ENCODE peak calls at places on chromosomes 16 and 17, in eight cellular contexts. One of them, this sample, is unnamed.

GRCh38 chr16:84700518-84701277 is 898 bp downstream of the USP10 start:
- DNase-seq in PC-9: peak
- DNase-seq in Peyer's patch: peak
- DNase-seq in HepG2: no peak
- DNase-seq in body of pancreas: peak
- DNase-seq in right lobe of liver: no peak
- DNase-seq in PC-3: peak
- DNase-seq in CD8-positive, alpha-beta T cell: peak
- DNase-seq in this sample: peak

GRCh38 chr16:88382491-88383400 is at the start of gene ZNF469:
- DNase-seq in PC-9: peak
- DNase-seq in Peyer's patch: no peak
- DNase-seq in HepG2: no peak
- DNase-seq in body of pancreas: no peak
- DNase-seq in right lobe of liver: peak
- DNase-seq in PC-3: peak
- DNase-seq in CD8-positive, alpha-beta T cell: no peak
- DNase-seq in this sample: no peak

GRCh38 chr16:74100405-74101316 is 196.0 kb upstream of the PSMD7 start:
- DNase-seq in PC-9: no peak
- DNase-seq in Peyer's patch: no peak
- DNase-seq in HepG2: no peak
- DNase-seq in body of pancreas: no peak
- DNase-seq in right lobe of liver: no peak
- DNase-seq in PC-3: no peak
- DNase-seq in CD8-positive, alpha-beta T cell: no peak
- DNase-seq in this sample: no peak

GRCh38 chr17:48616719-48617514 is 1.8 kb upstream of the HOXB8 start:
- DNase-seq in PC-9: no peak
- DNase-seq in Peyer's patch: no peak
- DNase-seq in HepG2: no peak
- DNase-seq in body of pancreas: no peak
- DNase-seq in right lobe of liver: no peak
- DNase-seq in PC-3: peak
- DNase-seq in CD8-positive, alpha-beta T cell: no peak
- DNase-seq in this sample: no peak

GRCh38 chr17:56926270-56926669 is 12.4 kb upstream of the TRIM25 start:
- DNase-seq in PC-9: no peak
- DNase-seq in Peyer's patch: no peak
- DNase-seq in HepG2: no peak
- DNase-seq in body of pancreas: no peak
- DNase-seq in right lobe of liver: no peak
- DNase-seq in PC-3: no peak
- DNase-seq in CD8-positive, alpha-beta T cell: no peak
- DNase-seq in this sample: no peak

GRCh38 chr16:11614587-11615175 is 28.0 kb upstream of the LITAF start:
- DNase-seq in PC-9: no peak
- DNase-seq in Peyer's patch: no peak
- DNase-seq in HepG2: no peak
- DNase-seq in body of pancreas: no peak
- DNase-seq in right lobe of liver: no peak
- DNase-seq in PC-3: no peak
- DNase-seq in CD8-positive, alpha-beta T cell: no peak
- DNase-seq in this sample: no peak

GRCh38 chr16:7714775-7715174 is 382.1 kb downstream of the RBFOX1 start:
- DNase-seq in PC-9: no peak
- DNase-seq in Peyer's patch: no peak
- DNase-seq in HepG2: no peak
- DNase-seq in body of pancreas: no peak
- DNase-seq in right lobe of liver: no peak
- DNase-seq in PC-3: no peak
- DNase-seq in CD8-positive, alpha-beta T cell: no peak
- DNase-seq in this sample: no peak

GRCh38 chr17:74532115-74532514 is 840 bp upstream of the CD300LB start:
- DNase-seq in PC-9: no peak
- DNase-seq in Peyer's patch: peak
- DNase-seq in HepG2: no peak
- DNase-seq in body of pancreas: peak
- DNase-seq in right lobe of liver: no peak
- DNase-seq in PC-3: no peak
- DNase-seq in CD8-positive, alpha-beta T cell: no peak
- DNase-seq in this sample: peak

GRCh38 chr17:19747829-19748806 is at the start of gene ALDH3A1:
- DNase-seq in PC-9: peak
- DNase-seq in Peyer's patch: no peak
- DNase-seq in HepG2: peak
- DNase-seq in body of pancreas: peak
- DNase-seq in right lobe of liver: no peak
- DNase-seq in PC-3: peak
- DNase-seq in CD8-positive, alpha-beta T cell: no peak
- DNase-seq in this sample: no peak

GRCh38 chr16:75341934-75342811 is 90.7 kb upstream of the BCAR1 start:
- DNase-seq in PC-9: peak
- DNase-seq in Peyer's patch: no peak
- DNase-seq in HepG2: no peak
- DNase-seq in body of pancreas: no peak
- DNase-seq in right lobe of liver: peak
- DNase-seq in PC-3: peak
- DNase-seq in CD8-positive, alpha-beta T cell: no peak
- DNase-seq in this sample: no peak

GRCh38 chr16:67173323-67173722 is 3.0 kb downstream of the NOL3 start:
- DNase-seq in PC-9: no peak
- DNase-seq in Peyer's patch: no peak
- DNase-seq in HepG2: no peak
- DNase-seq in body of pancreas: no peak
- DNase-seq in right lobe of liver: no peak
- DNase-seq in PC-3: no peak
- DNase-seq in CD8-positive, alpha-beta T cell: no peak
- DNase-seq in this sample: no peak

GRCh38 chr16:67170168-67170947 is at the start of gene NOL3:
- DNase-seq in PC-9: peak
- DNase-seq in Peyer's patch: peak
- DNase-seq in HepG2: peak
- DNase-seq in body of pancreas: peak
- DNase-seq in right lobe of liver: peak
- DNase-seq in PC-3: peak
- DNase-seq in CD8-positive, alpha-beta T cell: no peak
- DNase-seq in this sample: peak

GRCh38 chr16:67169642-67170167 is 633 bp upstream of the NOL3 start:
- DNase-seq in PC-9: no peak
- DNase-seq in Peyer's patch: no peak
- DNase-seq in HepG2: peak
- DNase-seq in body of pancreas: no peak
- DNase-seq in right lobe of liver: no peak
- DNase-seq in PC-3: no peak
- DNase-seq in CD8-positive, alpha-beta T cell: peak
- DNase-seq in this sample: peak

GRCh38 chr16:67169011-67169451 is 1.3 kb upstream of the NOL3 start:
- DNase-seq in PC-9: no peak
- DNase-seq in Peyer's patch: no peak
- DNase-seq in HepG2: no peak
- DNase-seq in body of pancreas: no peak
- DNase-seq in right lobe of liver: no peak
- DNase-seq in PC-3: no peak
- DNase-seq in CD8-positive, alpha-beta T cell: no peak
- DNase-seq in this sample: no peak

DNA sequence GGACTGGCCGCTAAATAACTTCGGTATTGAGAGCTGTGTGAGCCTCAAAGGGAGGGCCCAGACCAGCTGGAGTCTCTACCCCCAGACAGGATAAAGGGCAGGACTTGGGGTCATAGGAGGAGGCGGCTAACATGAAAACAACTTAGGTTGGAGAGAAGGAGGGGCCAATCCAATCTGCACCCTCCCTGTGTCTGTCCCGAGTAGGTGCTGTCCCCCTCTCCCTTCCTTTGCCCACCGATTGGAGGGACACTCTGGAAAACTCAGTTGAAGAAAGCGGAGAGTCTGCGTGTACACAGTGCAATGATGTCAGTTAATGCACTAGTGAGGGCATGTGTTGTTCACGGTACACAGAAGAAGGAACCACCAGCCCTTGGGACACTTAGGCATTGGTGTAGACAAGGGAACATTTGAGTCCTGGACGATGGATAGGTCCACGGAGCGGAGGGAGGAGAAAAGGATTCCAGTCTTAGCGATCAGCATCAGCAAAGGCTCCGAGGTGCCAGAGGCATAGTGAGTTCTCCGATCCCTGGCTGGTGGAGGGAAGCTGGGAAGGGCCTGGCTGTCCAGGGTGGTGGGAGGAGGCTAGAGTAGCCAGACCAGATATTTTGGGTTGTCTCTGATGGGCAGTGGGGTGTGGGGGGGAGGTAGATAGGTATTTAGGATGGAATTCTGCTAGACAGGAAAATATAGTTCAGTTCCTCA is 761 bp downstream of the NOL3 start:
- DNase-seq in PC-9: peak
- DNase-seq in Peyer's patch: no peak
- DNase-seq in HepG2: peak
- DNase-seq in body of pancreas: no peak
- DNase-seq in right lobe of liver: no peak
- DNase-seq in PC-3: no peak
- DNase-seq in CD8-positive, alpha-beta T cell: no peak
- DNase-seq in this sample: no peak
- H3K27ac ChIP-seq in PC-9: peak
- H3K27ac ChIP-seq in Peyer's patch: peak
- H3K27ac ChIP-seq in HepG2: peak
- H3K27ac ChIP-seq in body of pancreas: peak
- H3K27ac ChIP-seq in right lobe of liver: peak
- H3K27ac ChIP-seq in PC-3: peak
- H3K27ac ChIP-seq in CD8-positive, alpha-beta T cell: no peak
- H3K27ac ChIP-seq in this sample: no peak

GRCh38 chr17:7884581-7885356 is 3.8 kb upstream of the CHD3 start:
- DNase-seq in PC-9: peak
- DNase-seq in Peyer's patch: peak
- DNase-seq in HepG2: no peak
- DNase-seq in body of pancreas: no peak
- DNase-seq in right lobe of liver: no peak
- DNase-seq in PC-3: no peak
- DNase-seq in CD8-positive, alpha-beta T cell: peak
- DNase-seq in this sample: peak

GRCh38 chr17:7887482-7888183 is 956 bp upstream of the CHD3 start:
- DNase-seq in PC-9: peak
- DNase-seq in Peyer's patch: peak
- DNase-seq in HepG2: peak
- DNase-seq in body of pancreas: peak
- DNase-seq in right lobe of liver: peak
- DNase-seq in PC-3: peak
- DNase-seq in CD8-positive, alpha-beta T cell: peak
- DNase-seq in this sample: peak

GRCh38 chr17:7885357-7886226 is 3.0 kb upstream of the CHD3 start:
- DNase-seq in PC-9: peak
- DNase-seq in Peyer's patch: peak
- DNase-seq in HepG2: no peak
- DNase-seq in body of pancreas: peak
- DNase-seq in right lobe of liver: peak
- DNase-seq in PC-3: peak
- DNase-seq in CD8-positive, alpha-beta T cell: peak
- DNase-seq in this sample: peak

GRCh38 chr17:7887038-7887481 is 1.5 kb upstream of the CHD3 start:
- DNase-seq in PC-9: no peak
- DNase-seq in Peyer's patch: no peak
- DNase-seq in HepG2: no peak
- DNase-seq in body of pancreas: no peak
- DNase-seq in right lobe of liver: no peak
- DNase-seq in PC-3: no peak
- DNase-seq in CD8-positive, alpha-beta T cell: no peak
- DNase-seq in this sample: no peak

DNA sequence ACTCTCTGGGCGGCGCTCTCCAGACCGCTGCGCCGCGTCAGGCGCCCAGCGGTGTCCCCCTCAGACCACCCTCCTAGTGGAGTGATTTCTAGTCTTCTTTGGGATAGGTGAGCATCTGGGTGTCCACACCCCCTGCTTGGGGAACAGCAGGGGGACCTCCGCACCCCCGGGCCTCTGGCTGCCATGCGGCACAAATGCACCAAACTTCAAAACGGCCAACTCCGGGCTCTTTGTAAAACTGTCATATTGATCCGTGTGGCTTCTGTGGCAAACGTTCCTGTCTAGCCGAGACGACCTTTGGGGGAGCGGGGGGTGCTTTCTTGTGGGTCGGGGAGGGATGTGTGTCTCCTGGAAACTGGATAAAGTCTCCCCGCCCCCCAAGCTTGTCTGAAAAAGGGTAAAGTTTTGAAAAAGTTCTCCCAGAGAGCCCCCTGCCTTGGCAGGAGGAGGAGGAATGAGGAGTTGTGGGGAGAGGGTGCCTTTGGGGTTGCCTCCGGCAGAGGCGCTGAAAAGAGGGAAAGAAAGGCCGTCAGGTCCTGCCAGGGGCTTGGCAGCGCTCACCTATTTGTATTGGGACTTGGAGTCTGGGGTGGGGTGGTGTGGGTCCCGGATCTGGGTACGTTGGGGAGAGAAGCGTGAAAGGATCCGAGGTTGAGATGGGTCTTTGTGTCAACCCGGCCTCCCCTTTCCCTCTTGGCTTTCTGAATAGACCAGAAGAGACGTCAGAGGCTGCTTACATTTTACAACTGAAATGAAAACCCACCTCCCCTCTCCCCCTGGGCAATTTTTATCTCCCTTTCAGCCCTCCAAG is 2.2 kb upstream of the CHD3 start:
- DNase-seq in PC-9: peak
- DNase-seq in Peyer's patch: peak
- DNase-seq in HepG2: no peak
- DNase-seq in body of pancreas: peak
- DNase-seq in right lobe of liver: no peak
- DNase-seq in PC-3: peak
- DNase-seq in CD8-positive, alpha-beta T cell: peak
- DNase-seq in this sample: peak
- TF ChIP-seq CTCF in PC-9: no peak
- TF ChIP-seq CTCF in Peyer's patch: no peak
- TF ChIP-seq CTCF in HepG2: peak
- TF ChIP-seq CTCF in body of pancreas: no peak
- TF ChIP-seq CTCF in right lobe of liver: no peak
- TF ChIP-seq CTCF in PC-3: no peak
- TF ChIP-seq CTCF in CD8-positive, alpha-beta T cell: no peak
- TF ChIP-seq CTCF in this sample: peak

DNA sequence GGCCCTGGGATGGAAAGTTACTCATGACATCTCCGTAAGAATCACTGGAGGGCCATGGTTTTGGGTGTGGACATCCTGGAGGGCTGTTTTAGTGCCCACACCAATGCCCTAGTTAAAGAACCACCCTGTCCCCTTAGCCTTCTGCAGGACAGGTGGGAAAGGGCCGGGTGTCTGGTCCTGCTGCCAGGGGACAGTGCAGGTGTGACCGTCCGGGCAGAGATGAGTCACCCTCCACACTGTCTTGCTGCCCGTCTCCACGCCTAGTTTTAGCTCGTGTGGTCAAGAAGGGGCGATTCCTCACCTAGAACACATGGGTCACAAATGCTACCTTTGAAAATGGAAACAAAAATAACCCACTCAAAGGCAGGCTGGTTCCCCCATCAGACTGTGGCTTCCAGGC is 17.0 kb downstream of the CEP295NL start:
- DNase-seq in PC-9: peak
- DNase-seq in Peyer's patch: no peak
- DNase-seq in HepG2: no peak
- DNase-seq in body of pancreas: no peak
- DNase-seq in right lobe of liver: no peak
- DNase-seq in PC-3: peak
- DNase-seq in CD8-positive, alpha-beta T cell: no peak
- DNase-seq in this sample: no peak
- H3K27ac ChIP-seq in PC-9: no peak
- H3K27ac ChIP-seq in Peyer's patch: peak
- H3K27ac ChIP-seq in HepG2: no peak
- H3K27ac ChIP-seq in body of pancreas: no peak
- H3K27ac ChIP-seq in right lobe of liver: no peak
- H3K27ac ChIP-seq in PC-3: no peak
- H3K27ac ChIP-seq in CD8-positive, alpha-beta T cell: no peak
- H3K27ac ChIP-seq in this sample: no peak

GRCh38 chr16:62256406-62256805 is 220.2 kb upstream of the CDH8 start:
- DNase-seq in PC-9: no peak
- DNase-seq in Peyer's patch: no peak
- DNase-seq in HepG2: no peak
- DNase-seq in body of pancreas: no peak
- DNase-seq in right lobe of liver: no peak
- DNase-seq in PC-3: no peak
- DNase-seq in CD8-positive, alpha-beta T cell: no peak
- DNase-seq in this sample: no peak
- TF ChIP-seq CTCF in PC-9: peak
- TF ChIP-seq CTCF in Peyer's patch: no peak
- TF ChIP-seq CTCF in HepG2: no peak
- TF ChIP-seq CTCF in body of pancreas: no peak
- TF ChIP-seq CTCF in right lobe of liver: peak
- TF ChIP-seq CTCF in PC-3: peak
- TF ChIP-seq CTCF in CD8-positive, alpha-beta T cell: no peak
- TF ChIP-seq CTCF in this sample: peak